ENCODE peak calls at places on chromosomes 12 and 14, in four cellular contexts. Q is RWPE1, K is cardiac fibroblast, F is osteocyte. W is an unnamed sample.

GRCh38 chr14:100416921-100417451 is 93.8 kb downstream of the SLC25A47 start:
- DNase-seq in K (peak), Q (peak), F (no peak), W (peak)

GRCh38 chr12:76927170-76927784 is 48.5 kb upstream of the CSRP2 start:
- DNase-seq in Q (no peak), F (no peak), K (peak), W (peak)

GRCh38 chr14:67510121-67510520 is 21.6 kb upstream of the TMEM229B start:
- DNase-seq in F (no peak), Q (no peak), K (peak), W (peak)

GRCh38 chr12:68468036-68468435 is 135.9 kb upstream of the MDM1 start:
- DNase-seq in F (no peak), K (no peak), Q (no peak), W (no peak)

GRCh38 chr12:79451988-79452387 is 238.8 kb downstream of the PAWR start:
- DNase-seq in Q (peak), K (peak), F (peak), W (peak)

GRCh38 chr12:131915000-131915689 is 13.9 kb upstream of the PUS1 start:
- DNase-seq in K (no peak), F (no peak), Q (no peak), W (no peak)

GRCh38 chr12:102992297-102992696 is 34.8 kb downstream of the ASCL1 start:
- DNase-seq in Q (no peak), K (no peak), F (no peak), W (no peak)

GRCh38 chr12:63419119-63419518 is 249.2 kb downstream of the DPY19L2 start:
- DNase-seq in F (no peak), Q (peak), K (no peak), W (peak)

GRCh38 chr14:73173092-73173735 is 36.9 kb downstream of the PSEN1 start:
- DNase-seq in Q (peak), K (peak), F (no peak), W (peak)

GRCh38 chr12:132405742-132406251 is 76.4 kb upstream of the GALNT9 start:
- DNase-seq in Q (no peak), K (no peak), F (no peak), W (no peak)

GRCh38 chr14:24127673-24128072 is 2.8 kb upstream of the FITM1 start:
- DNase-seq in K (no peak), Q (no peak), F (no peak), W (no peak)

GRCh38 chr12:124920353-124920935 is 6.0 kb upstream of the UBC start:
- DNase-seq in F (no peak), Q (no peak), K (no peak), W (no peak)

GRCh38 chr12:30694971-30695326 is 720 bp downstream of the IPO8 start:
- DNase-seq in Q (peak), K (peak), F (no peak), W (peak)

GRCh38 chr12:118060301-118061010 is 523 bp downstream of the WSB2 start:
- DNase-seq in F (peak), Q (peak), K (peak), W (no peak)

GRCh38 chr12:113461666-113462065 is 10.0 kb downstream of the LHX5 start:
- DNase-seq in F (no peak), Q (peak), K (peak), W (peak)

GRCh38 chr14:44287858-44288257 is 219.2 kb downstream of the FSCB start:
- DNase-seq in Q (no peak), K (no peak), F (no peak), W (peak)

GRCh38 chr12:124321556-124322270 is 26.8 kb downstream of the RFLNA start:
- DNase-seq in Q (no peak), K (peak), F (no peak), W (peak)

GRCh38 chr14:26252176-26252575 is 345.7 kb downstream of the NOVA1 start:
- DNase-seq in K (no peak), F (no peak), Q (no peak), W (no peak)

GRCh38 chr12:55797068-55797467 is 20.5 kb downstream of the SARNP start:
- DNase-seq in Q (no peak), K (peak), F (no peak), W (peak)

GRCh38 chr14:92513966-92514843 is 624 bp downstream of the RIN3 start:
- DNase-seq in Q (peak), K (peak), F (no peak), W (peak)

GRCh38 chr12:76711241-76711640 is 52.7 kb upstream of the ZDHHC17 start:
- DNase-seq in F (no peak), K (no peak), Q (no peak), W (no peak)

GRCh38 chr12:124921200-124922008 is 7.0 kb upstream of the UBC start:
- DNase-seq in F (no peak), Q (no peak), K (peak), W (peak)

GRCh38 chr12:64392221-64392620 is 1.7 kb upstream of the C12orf56 start:
- DNase-seq in K (peak), Q (peak), F (no peak), W (peak)

GRCh38 chr12:61504396-61505115 is 755.6 kb upstream of the USP15 start:
- DNase-seq in K (no peak), Q (no peak), F (no peak), W (no peak)

GRCh38 chr12:125518074-125518473 is 452.8 kb downstream of the AACS start:
- DNase-seq in F (no peak), K (no peak), Q (no peak), W (no peak)

GRCh38 chr14:72716471-72716870 is 177.4 kb downstream of the DPF3 start:
- DNase-seq in K (peak), F (no peak), Q (no peak), W (peak)

GRCh38 chr14:102421366-102422057 is 58.8 kb downstream of the TECPR2 start:
- DNase-seq in Q (no peak), F (no peak), K (no peak), W (no peak)

GRCh38 chr14:90548455-90548854 is 151.6 kb downstream of the CALM1 start:
- DNase-seq in Q (no peak), K (no peak), F (no peak), W (no peak)

GRCh38 chr12:27367078-27367477 is 34.4 kb downstream of the BMAL2 start:
- DNase-seq in F (no peak), Q (no peak), K (no peak), W (no peak)

GRCh38 chr12:58930770-58931324 is 10.5 kb upstream of the LRIG3 start:
- DNase-seq in F (no peak), Q (no peak), K (no peak), W (no peak)

GRCh38 chr12:27048822-27049752 is 26.7 kb downstream of the MED21 start:
- DNase-seq in K (peak), Q (peak), F (no peak), W (peak)

GRCh38 chr14:104792945-104793702 is 2.4 kb downstream of the AKT1 start:
- DNase-seq in F (no peak), K (no peak), Q (no peak), W (no peak)

GRCh38 chr12:94140556-94140955 is 7.8 kb upstream of the PLXNC1 start:
- DNase-seq in F (no peak), K (peak), Q (no peak), W (peak)

GRCh38 chr12:121465921-121466799 is 66.2 kb downstream of the RNF34 start:
- DNase-seq in Q (no peak), F (no peak), K (peak), W (no peak)
- TF ChIP-seq CTCF in Q (no peak), F (no peak), K (no peak), W (no peak)

GRCh38 chr12:109345428-109345827 is 2.3 kb upstream of the MYO1H start:
- DNase-seq in Q (no peak), K (no peak), F (no peak), W (no peak)

GRCh38 chr12:109347579-109347978 is at the start of gene MYO1H:
- DNase-seq in K (no peak), F (no peak), Q (no peak), W (no peak)

GRCh38 chr12:109346920-109347319 is 780 bp upstream of the MYO1H start:
- DNase-seq in K (no peak), F (no peak), Q (no peak), W (no peak)
- TF ChIP-seq CTCF in K (no peak), F (no peak), Q (no peak), W (peak)

DNA sequence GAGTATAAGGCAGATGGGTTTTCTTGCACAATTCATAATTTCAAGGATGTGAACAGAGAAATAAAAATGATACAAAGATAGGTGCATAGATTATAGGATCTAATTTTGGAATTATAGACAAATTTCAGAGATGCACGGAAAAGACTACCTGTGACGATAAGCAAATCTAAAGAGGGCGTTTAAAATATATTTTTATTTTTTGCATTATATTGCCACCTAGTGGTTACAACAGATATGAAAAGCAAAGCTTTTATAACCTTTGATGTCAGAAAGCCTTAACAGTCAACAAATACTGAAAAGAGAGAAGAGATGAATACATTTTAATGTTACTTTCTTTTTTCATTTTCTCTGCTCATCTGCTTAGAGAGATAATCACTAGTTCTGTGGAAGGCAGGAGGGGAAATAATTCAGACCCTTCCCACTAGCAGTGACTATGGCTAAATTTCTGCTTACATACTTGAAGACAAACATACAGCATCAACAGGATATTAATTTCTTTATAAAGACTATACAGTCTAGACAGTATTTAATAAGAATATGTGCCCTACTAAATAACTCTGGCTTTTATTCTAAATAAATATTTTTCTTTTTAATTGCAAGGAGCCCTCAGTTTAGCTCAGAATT is 46.3 kb downstream of the NTS start:
- DNase-seq in Q (peak), F (no peak), K (peak), W (peak)
- TF ChIP-seq CTCF in Q (peak), F (peak), K (peak), W (peak)

GRCh38 chr12:2009623-2010022 is 5.4 kb upstream of the DCP1B start:
- DNase-seq in F (no peak), K (no peak), Q (no peak), W (no peak)
- TF ChIP-seq CTCF in F (no peak), K (no peak), Q (no peak), W (peak)

GRCh38 chr12:47860279-47860841 is 40.7 kb upstream of the HDAC7 start:
- DNase-seq in F (no peak), K (no peak), Q (no peak), W (no peak)

GRCh38 chr12:47862881-47863280 is 41.9 kb downstream of the VDR start:
- DNase-seq in Q (no peak), K (no peak), F (no peak), W (no peak)

GRCh38 chr12:47863467-47863866 is 41.3 kb downstream of the VDR start:
- DNase-seq in Q (peak), F (no peak), K (no peak), W (no peak)

GRCh38 chr12:47860873-47861272 is 41.2 kb upstream of the HDAC7 start:
- DNase-seq in K (no peak), F (no peak), Q (no peak), W (no peak)

GRCh38 chr12:47862157-47862556 is 42.5 kb upstream of the HDAC7 start:
- DNase-seq in Q (no peak), K (no peak), F (no peak), W (no peak)
- TF ChIP-seq CTCF in Q (no peak), K (no peak), F (no peak), W (no peak)

GRCh38 chr12:53077030-53077429 is 2.2 kb downstream of the SPRYD3 start:
- DNase-seq in Q (no peak), F (no peak), K (no peak), W (no peak)

GRCh38 chr12:53074999-53075370 is 4.2 kb downstream of the SPRYD3 start:
- DNase-seq in K (no peak), F (no peak), Q (no peak), W (no peak)

GRCh38 chr12:53076461-53076860 is 2.7 kb downstream of the SPRYD3 start:
- DNase-seq in F (no peak), Q (no peak), K (no peak), W (no peak)

GRCh38 chr12:53079226-53080117 is at the start of gene SPRYD3:
- DNase-seq in Q (peak), F (peak), K (peak), W (peak)

GRCh38 chr12:53078425-53079225 is 565 bp downstream of the SPRYD3 start:
- DNase-seq in F (no peak), K (no peak), Q (no peak), W (peak)
- TF ChIP-seq CTCF in F (no peak), K (no peak), Q (no peak), W (no peak)

DNA sequence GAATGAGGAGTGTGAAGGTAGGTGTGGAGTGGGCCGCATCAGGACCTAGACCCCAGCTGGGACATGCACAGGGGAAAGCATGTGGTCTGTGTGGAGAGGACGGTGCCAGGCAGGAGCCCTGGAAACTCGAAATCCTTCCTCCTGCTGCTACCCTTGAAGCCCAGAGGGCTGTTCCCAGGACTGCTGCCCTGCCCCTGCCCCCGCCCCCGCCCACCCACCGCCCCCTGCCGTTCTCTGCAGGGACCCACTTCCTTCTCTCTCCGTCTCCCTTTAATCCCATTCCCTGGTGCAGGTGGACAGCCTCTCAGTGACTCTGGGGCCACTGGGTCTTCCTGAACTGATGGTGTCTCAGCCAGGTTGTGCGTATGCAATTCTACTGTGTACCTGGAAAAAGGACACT is 8.0 kb downstream of the ITFG2 start:
- DNase-seq in F (no peak), K (no peak), Q (no peak), W (no peak)
- TF ChIP-seq CTCF in F (no peak), K (no peak), Q (no peak), W (no peak)